ENCODE peak calls at places on chromosomes 6 and 20, in seven cellular contexts. Q is ovary, S is body of pancreas, W is prostate gland, V is A549, H is HCT116, O is heart left ventricle. C is an unnamed sample.
A peak's percentile ranks its signal among the peaks of the same experiment; 100 is the strongest.

GRCh38 chr6:167407239-167408064 is 82.6 kb downstream of the TTLL2 start:
- DNase-seq in O (no peak), V (no peak), S (no peak), W (no peak), H (no peak), Q (no peak), C (no peak)

GRCh38 chr6:75815756-75816155 is 66.7 kb downstream of the MYO6 start:
- DNase-seq in W (no peak), S (no peak), O (no peak), Q (no peak), V (no peak), H (no peak), C (no peak)

GRCh38 chr6:22512716-22513452 is 56.5 kb upstream of the HDGFL1 start:
- DNase-seq in V (no peak), W (no peak), S (no peak), H (no peak), Q (no peak), O (no peak), C (no peak)

GRCh38 chr6:7568021-7568420 is 22.0 kb upstream of the SNRNP48 start:
- DNase-seq in S (no peak), Q (no peak), V (no peak), H (no peak), W (no peak), O (no peak), C (no peak)

GRCh38 chr6:116200619-116201249 is 53.1 kb downstream of the TSPYL4 start:
- DNase-seq in O (no peak), Q (no peak), W (no peak), H (no peak), V (no peak), S (no peak), C (no peak)

GRCh38 chr6:104589940-104590339 is 269.8 kb downstream of the HACE1 start:
- DNase-seq in S (no peak), Q (no peak), V (no peak), H (no peak), O (no peak), W (no peak), C (no peak)

GRCh38 chr6:120675886-120676285 is 658.4 kb downstream of the TBC1D32 start:
- DNase-seq in S (no peak), Q (no peak), H (no peak), W (no peak), V (no peak), O (no peak), C (no peak)

GRCh38 chr20:63696311-63696627 is 183 bp upstream of the TNFRSF6B start:
- DNase-seq in W (no peak), O (no peak), V (no peak), Q (no peak), H (peak; percentile 40), S (peak; percentile 19), C (no peak)

GRCh38 chr6:105442369-105442768 is 39.5 kb upstream of the PREP start:
- DNase-seq in W (no peak), H (no peak), Q (no peak), V (no peak), O (no peak), S (no peak), C (no peak)

GRCh38 chr6:144327081-144327480 is 41.9 kb downstream of the UTRN start:
- DNase-seq in S (no peak), O (no peak), V (no peak), W (peak; percentile 74), Q (peak; percentile 78), H (no peak), C (no peak)

GRCh38 chr20:25022680-25023079 is 30.1 kb upstream of the APMAP start:
- DNase-seq in V (no peak), O (peak; percentile 40), H (no peak), S (peak; percentile 93), Q (peak; percentile 22), W (no peak), C (peak; percentile 98)

GRCh38 chr6:158312165-158312564 is at the start of gene TULP4:
- DNase-seq in S (no peak), H (no peak), Q (no peak), V (no peak), O (no peak), W (no peak), C (no peak)

GRCh38 chr6:36997811-36998722 is 7.4 kb upstream of the FGD2 start:
- DNase-seq in O (peak; percentile 51), H (no peak), V (no peak), W (peak; percentile 82), S (peak; percentile 97), Q (peak; percentile 60), C (peak; percentile 99)

GRCh38 chr6:31738048-31738979 is 1.5 kb upstream of the MSH5 start:
- DNase-seq in O (peak; percentile 63), Q (no peak), W (peak; percentile 92), V (peak; percentile 59), H (no peak), S (peak; percentile 82), C (no peak)

GRCh38 chr6:158459726-158460125 is 100.2 kb upstream of the TMEM181 start:
- DNase-seq in H (no peak), V (no peak), S (no peak), O (no peak), Q (no peak), W (no peak), C (no peak)

GRCh38 chr6:154210678-154211077 is 145.9 kb downstream of the IPCEF1 start:
- DNase-seq in V (no peak), H (no peak), O (no peak), W (no peak), S (no peak), Q (no peak), C (no peak)

GRCh38 chr6:14501914-14502313 is 384.3 kb downstream of the CD83 start:
- DNase-seq in W (no peak), O (no peak), Q (no peak), S (no peak), H (no peak), V (no peak), C (no peak)

GRCh38 chr6:115514656-115515055 is 546.0 kb downstream of the FRK start:
- DNase-seq in W (no peak), Q (no peak), V (no peak), O (no peak), S (no peak), H (no peak), C (peak; percentile 13)

GRCh38 chr20:38569747-38570519 is 11.1 kb upstream of the ADIG start:
- DNase-seq in S (no peak), H (no peak), W (no peak), V (no peak), Q (no peak), O (no peak), C (no peak)

GRCh38 chr20:19826179-19826914 is 68.3 kb downstream of the RIN2 start:
- DNase-seq in H (no peak), S (no peak), Q (no peak), V (no peak), W (no peak), O (no peak), C (no peak)

GRCh38 chr6:53857318-53858094 is 62.7 kb downstream of the LRRC1 start:
- DNase-seq in V (no peak), Q (no peak), H (no peak), S (no peak), O (no peak), W (peak; percentile 12), C (no peak)
- H3K27ac ChIP-seq in V (no peak overlapping the region), Q (no peak overlapping the region), H (no peak overlapping the region), S (no peak overlapping the region), O (no peak overlapping the region), W (no peak overlapping the region), C (no peak overlapping the region)

DNA sequence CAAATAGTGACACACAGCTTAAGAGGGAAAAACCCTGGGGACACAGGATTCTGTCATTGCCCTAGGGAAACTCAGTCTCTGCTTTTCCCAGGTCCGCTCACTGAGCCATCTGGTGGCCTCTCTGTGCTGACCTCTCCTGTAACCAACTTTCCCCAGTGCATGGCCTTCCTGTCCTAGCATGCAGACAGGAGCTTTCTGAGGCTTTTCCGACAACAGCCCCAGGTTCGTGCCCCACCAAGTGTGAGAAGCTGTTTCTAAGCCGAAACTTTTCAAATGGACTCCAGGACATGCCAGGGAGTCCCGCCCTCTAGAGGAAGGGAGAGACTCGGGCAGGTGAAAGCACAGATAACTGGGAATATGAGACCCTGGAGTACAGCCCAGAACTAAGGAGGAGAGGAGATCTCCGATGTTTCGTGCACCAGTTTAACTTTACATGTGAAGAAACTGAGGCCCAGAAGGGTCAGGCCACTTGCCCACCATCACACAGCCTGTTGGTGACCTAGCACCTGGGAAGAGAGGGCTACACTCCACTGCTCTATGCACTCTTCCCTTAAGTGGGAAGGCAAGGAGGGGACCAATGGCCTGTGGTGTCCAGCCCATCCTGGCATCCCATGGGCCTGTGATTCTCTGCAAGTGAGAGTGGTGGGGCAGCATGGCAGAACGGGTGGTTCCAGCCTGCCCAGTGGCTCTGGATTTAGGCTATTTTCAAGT is 46.2 kb downstream of the RPP40 start:
- DNase-seq in S (no peak), Q (no peak), O (no peak), H (no peak), V (no peak), W (no peak), C (no peak)
- TF ChIP-seq CTCF in S (no peak), Q (no peak), O (no peak), H (peak; percentile 47), V (peak; percentile 23), W (no peak), C (no peak)

GRCh38 chr6:4727236-4727635 is 49.0 kb upstream of the CDYL start:
- DNase-seq in S (no peak), O (no peak), H (no peak), V (no peak), Q (no peak), W (no peak), C (no peak)

GRCh38 chr6:4731996-4732395 is 44.2 kb upstream of the CDYL start:
- DNase-seq in H (no peak), O (no peak), V (no peak), S (no peak), W (no peak), Q (no peak), C (no peak)

GRCh38 chr6:4728436-4728769 is 47.8 kb upstream of the CDYL start:
- DNase-seq in Q (no peak), V (no peak), S (no peak), H (no peak), O (no peak), W (no peak), C (no peak)

GRCh38 chr6:4728949-4729348 is 47.3 kb upstream of the CDYL start:
- DNase-seq in H (no peak), Q (no peak), W (no peak), S (no peak), O (no peak), V (no peak), C (no peak)

GRCh38 chr6:4727671-4728435 is 48.4 kb upstream of the CDYL start:
- DNase-seq in S (no peak), H (no peak), O (no peak), Q (no peak), W (no peak), V (no peak), C (no peak)
- TF ChIP-seq POLR2A in S (no peak), H (no peak), O (no peak), Q (no peak), W (no peak), V (no peak), C (no peak)

DNA sequence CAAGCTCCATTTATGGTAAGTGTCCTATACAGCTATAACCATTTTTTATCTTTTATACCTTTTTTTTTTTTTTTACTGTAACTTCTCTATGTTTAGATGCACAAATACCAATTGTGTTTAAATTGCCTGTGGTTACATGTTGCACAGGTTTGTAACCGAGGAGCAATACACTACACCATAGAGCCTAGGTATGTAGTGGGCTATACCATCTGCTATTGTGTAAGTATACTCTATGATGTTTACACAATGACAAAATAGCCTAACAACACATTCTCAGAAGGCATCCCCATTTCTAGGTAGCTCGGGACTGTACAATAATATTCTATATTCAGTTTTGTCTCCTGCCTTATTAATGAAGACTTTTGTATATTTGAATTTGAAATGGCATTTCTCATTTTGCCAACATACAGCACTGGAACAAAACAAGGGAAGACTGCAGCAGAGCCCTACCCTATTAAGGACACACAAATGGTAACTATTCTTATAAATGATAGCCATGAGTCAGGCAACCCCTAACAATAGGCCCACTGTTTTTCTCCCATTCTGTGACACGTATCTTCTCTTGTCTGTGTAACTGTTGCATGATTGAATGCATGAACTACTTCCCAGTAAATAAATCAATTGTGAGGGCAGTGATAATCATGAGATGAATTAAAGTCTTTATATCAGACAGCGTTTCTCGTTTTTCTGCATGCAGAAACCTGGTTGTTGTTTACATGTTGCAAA is 174.1 kb downstream of the EPM2A start:
- DNase-seq in V (no peak), Q (no peak), H (peak; percentile 23), S (no peak), W (no peak), O (no peak), C (no peak)
- H3K27ac ChIP-seq in V (no peak overlapping the region), Q (no peak overlapping the region), H (no peak overlapping the region), S (no peak overlapping the region), W (no peak overlapping the region), O (no peak overlapping the region), C (no peak overlapping the region)